ENCODE peak calls at places on chromosomes 4 and X, in six cellular contexts. V is GM23248, C is K562, T is IMR-90, W is mammary epithelial cell, A is endothelial cell of umbilical vein. K is an unnamed sample.

GRCh38 chr4:170675568-170676262 is 586.0 kb upstream of the AADAT start:
- DNase-seq in V (peak; percentile 27), C (no peak), T (peak; percentile 2), W (peak; percentile 48), A (no peak), K (no peak)

GRCh38 chrX:153456161-153456560 is 10.3 kb upstream of the TREX2 start:
- DNase-seq in V (no peak), C (no peak), T (no peak), W (no peak), A (no peak), K (no peak)

GRCh38 chrX:7115557-7115956 is 32.0 kb upstream of the STS start:
- DNase-seq in V (no peak), C (no peak), T (no peak), W (no peak), A (no peak), K (no peak)

GRCh38 chr4:37471971-37472370 is 214.2 kb downstream of the RELL1 start:
- DNase-seq in V (no peak), C (no peak), T (no peak), W (no peak), A (no peak), K (no peak)

GRCh38 chr4:185408432-185408831 is 11.8 kb downstream of the ANKRD37 start:
- DNase-seq in V (no peak), C (no peak), T (no peak), W (no peak), A (no peak), K (no peak)

GRCh38 chr4:39227906-39228305 is 45.6 kb downstream of the WDR19 start:
- DNase-seq in V (peak; percentile 1), C (no peak), T (peak; percentile 51), W (no peak), A (peak; percentile 80), K (peak; percentile 58)

GRCh38 chr4:76105652-76106051 is 31.1 kb downstream of the ART3 start:
- DNase-seq in V (no peak), C (no peak), T (no peak), W (no peak), A (no peak), K (no peak)

GRCh38 chrX:43328358-43328946 is 327.6 kb upstream of the MAOA start:
- DNase-seq in V (no peak), C (peak; percentile 55), T (no peak), W (no peak), A (no peak), K (no peak)

GRCh38 chrX:154449618-154450017 is 5.7 kb downstream of the FAM50A start:
- DNase-seq in V (no peak), C (no peak), T (no peak), W (no peak), A (no peak), K (no peak)

DNA sequence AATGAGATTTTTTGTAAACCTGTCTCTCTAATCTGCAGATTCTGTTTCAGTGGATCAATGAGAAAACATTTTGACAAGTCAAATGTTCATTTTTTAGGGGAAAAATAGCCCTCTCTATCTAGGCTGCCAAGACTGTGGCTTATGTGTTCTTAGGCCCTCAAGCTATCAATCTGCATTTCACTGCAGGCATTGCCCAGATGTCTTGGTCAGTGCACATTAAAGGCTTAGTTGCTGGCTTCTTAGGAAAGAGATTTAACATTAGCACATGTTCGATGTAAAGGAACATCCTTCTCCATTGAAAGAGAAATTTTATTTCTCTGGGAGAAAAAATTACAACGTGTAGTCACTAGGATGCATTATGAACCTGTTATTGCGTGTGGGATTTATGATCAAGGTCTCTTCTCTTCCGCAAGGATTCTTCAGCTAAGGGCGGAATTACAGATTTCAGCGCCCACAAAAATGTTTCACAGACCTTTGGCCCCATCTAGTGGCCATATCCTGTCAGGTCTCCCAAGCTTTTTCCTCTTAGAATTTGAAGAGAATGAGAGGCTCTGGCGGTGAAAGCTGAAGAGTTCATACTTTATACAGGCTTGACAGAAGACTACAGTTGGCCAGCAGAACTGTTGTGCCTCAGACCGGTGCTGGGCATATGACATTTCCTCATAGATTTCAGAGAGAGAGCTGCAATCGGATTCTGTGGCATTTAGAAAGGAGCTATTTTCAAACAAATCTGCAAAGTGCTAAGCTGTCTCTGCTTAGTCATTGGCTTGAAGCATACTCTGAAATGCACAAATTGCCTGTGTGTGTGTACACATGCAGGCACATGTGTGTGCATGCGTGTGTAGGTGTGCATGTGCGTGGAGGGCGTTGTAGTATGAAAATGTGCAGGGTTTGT is 144.6 kb upstream of the NOCT start:
- DNase-seq in V (peak; percentile 81), C (peak; percentile 78), T (peak; percentile 78), W (peak; percentile 52), A (peak; percentile 77), K (peak; percentile 56)
- H2AFZ ChIP-seq in V (no peak overlapping the region), C (peak overlapping the region; percentile 30), T (peak overlapping the region; percentile 12), W (no peak overlapping the region), A (no peak overlapping the region), K (no peak overlapping the region)

GRCh38 chr4:188411805-188412204 is 272.6 kb downstream of the TRIML1 start:
- DNase-seq in V (no peak), C (peak; percentile 1), T (no peak), W (no peak), A (no peak), K (no peak)
- H3K9ac ChIP-seq in V (no peak overlapping the region), C (no peak overlapping the region), T (no peak overlapping the region), W (no peak overlapping the region), A (no peak overlapping the region), K (no peak overlapping the region)

GRCh38 chrX:39335447-39336235 is 534.4 kb downstream of the MID1IP1 start:
- DNase-seq in V (no peak), C (no peak), T (no peak), W (no peak), A (no peak), K (no peak)
- H2AFZ ChIP-seq in V (no peak overlapping the region), C (no peak overlapping the region), T (no peak overlapping the region), W (no peak overlapping the region), A (no peak overlapping the region), K (no peak overlapping the region)

GRCh38 chr4:70877539-70877938 is 24.6 kb upstream of the MOB1B start:
- DNase-seq in V (no peak), C (no peak), T (no peak), W (no peak), A (no peak), K (no peak)

GRCh38 chr4:70873216-70873615 is 29.0 kb upstream of the MOB1B start:
- DNase-seq in V (no peak), C (no peak), T (no peak), W (no peak), A (no peak), K (no peak)

GRCh38 chr4:70868778-70869177 is 29.1 kb upstream of the GRSF1 start:
- DNase-seq in V (no peak), C (no peak), T (no peak), W (no peak), A (no peak), K (no peak)

GRCh38 chr4:70874268-70875156 is 27.7 kb upstream of the MOB1B start:
- DNase-seq in V (no peak), C (no peak), T (no peak), W (no peak), A (no peak), K (no peak)
- H3K9ac ChIP-seq in V (no peak overlapping the region), C (no peak overlapping the region), T (no peak overlapping the region), W (no peak overlapping the region), A (no peak overlapping the region), K (no peak overlapping the region)

DNA sequence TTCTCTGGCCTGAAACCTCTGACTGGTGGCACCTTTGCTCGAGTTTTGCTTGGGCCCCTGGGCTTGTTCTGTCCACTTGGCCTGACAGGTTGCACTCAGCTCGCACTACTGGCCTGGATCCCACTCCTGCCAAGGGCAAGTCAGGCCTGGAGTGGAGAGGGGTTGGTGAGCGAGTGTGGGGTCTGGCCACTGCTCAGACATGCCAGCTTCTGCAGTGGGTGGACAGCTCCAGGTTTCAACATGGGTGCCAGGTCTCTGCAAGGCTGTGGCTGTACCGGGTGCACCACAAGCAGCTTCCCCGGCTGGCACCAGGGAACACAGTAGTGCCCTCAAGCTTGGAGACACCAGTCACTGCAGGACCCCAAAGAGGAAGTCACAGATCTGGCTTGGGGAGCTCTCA is 91.6 kb upstream of the CXorf51A start:
- DNase-seq in V (no peak), C (no peak), T (no peak), W (no peak), A (no peak), K (no peak)
- H2AFZ ChIP-seq in V (no peak overlapping the region), C (no peak overlapping the region), T (no peak overlapping the region), W (no peak overlapping the region), A (no peak overlapping the region), K (no peak overlapping the region)

GRCh38 chr4:20254517-20255250 is 3.0 kb downstream of the SLIT2 start:
- DNase-seq in V (peak; percentile 78), C (no peak), T (peak; percentile 39), W (no peak), A (peak; percentile 57), K (peak; percentile 45)

GRCh38 chr4:20253799-20254409 is 2.2 kb downstream of the SLIT2 start:
- DNase-seq in V (peak; percentile 66), C (no peak), T (peak; percentile 30), W (no peak), A (peak; percentile 64), K (peak; percentile 32)

GRCh38 chr4:20256381-20256881 is 4.7 kb downstream of the SLIT2 start:
- DNase-seq in V (peak; percentile 44), C (no peak), T (peak; percentile 35), W (no peak), A (peak; percentile 34), K (peak; percentile 38)

GRCh38 chr4:20255251-20255586 is 3.5 kb downstream of the SLIT2 start:
- DNase-seq in V (peak; percentile 34), C (no peak), T (no peak), W (no peak), A (peak; percentile 40), K (no peak)

GRCh38 chr4:20255823-20256222 is 4.1 kb downstream of the SLIT2 start:
- DNase-seq in V (peak; percentile 35), C (no peak), T (no peak), W (no peak), A (peak; percentile 29), K (peak; percentile 34)
- H3K9ac ChIP-seq in V (peak overlapping the region; percentile 77), C (no peak overlapping the region), T (no peak overlapping the region), W (no peak overlapping the region), A (no peak overlapping the region), K (no peak overlapping the region)